ENCODE peak calls at places on chromosome 16, in six cellular contexts. One of them, this sample, is unnamed.

GRCh38 chr16:20971420-20971819 is 70.8 kb downstream of the LYRM1 start:
- DNase-seq in C1 segment of cervical spinal cord: no peak
- DNase-seq in lower leg skin: no peak
- DNase-seq in small intestine: no peak
- DNase-seq in CD8-positive, alpha-beta memory T cell: no peak
- DNase-seq in stomach: no peak
- DNase-seq in this sample: no peak

GRCh38 chr16:20846030-20846429 is 39.7 kb downstream of the REXO5 start:
- DNase-seq in small intestine: no peak
- DNase-seq in stomach: no peak
- DNase-seq in C1 segment of cervical spinal cord: no peak
- DNase-seq in lower leg skin: no peak
- DNase-seq in CD8-positive, alpha-beta memory T cell: no peak
- DNase-seq in this sample: no peak

GRCh38 chr16:57600048-57600835 is 28.2 kb upstream of the ADGRG1 start:
- DNase-seq in small intestine: peak
- DNase-seq in stomach: peak
- DNase-seq in lower leg skin: peak
- DNase-seq in CD8-positive, alpha-beta memory T cell: no peak
- DNase-seq in C1 segment of cervical spinal cord: peak
- DNase-seq in this sample: no peak

GRCh38 chr16:66248096-66248495 is 118.4 kb upstream of the CDH5 start:
- DNase-seq in small intestine: no peak
- DNase-seq in C1 segment of cervical spinal cord: no peak
- DNase-seq in CD8-positive, alpha-beta memory T cell: no peak
- DNase-seq in lower leg skin: peak
- DNase-seq in stomach: peak
- DNase-seq in this sample: no peak

GRCh38 chr16:19810817-19811731 is 73.6 kb downstream of the GPRC5B start:
- DNase-seq in C1 segment of cervical spinal cord: no peak
- DNase-seq in lower leg skin: no peak
- DNase-seq in CD8-positive, alpha-beta memory T cell: no peak
- DNase-seq in small intestine: no peak
- DNase-seq in stomach: no peak
- DNase-seq in this sample: no peak

GRCh38 chr16:86761117-86761971 is 183.0 kb downstream of the FOXL1 start:
- DNase-seq in C1 segment of cervical spinal cord: no peak
- DNase-seq in lower leg skin: no peak
- DNase-seq in small intestine: peak
- DNase-seq in stomach: peak
- DNase-seq in CD8-positive, alpha-beta memory T cell: no peak
- DNase-seq in this sample: no peak

GRCh38 chr16:57757883-57758282 is 22.3 kb downstream of the KATNB1 start:
- DNase-seq in C1 segment of cervical spinal cord: no peak
- DNase-seq in small intestine: no peak
- DNase-seq in lower leg skin: no peak
- DNase-seq in CD8-positive, alpha-beta memory T cell: no peak
- DNase-seq in stomach: no peak
- DNase-seq in this sample: no peak

GRCh38 chr16:77359065-77359502 is 75.8 kb downstream of the ADAMTS18 start:
- DNase-seq in CD8-positive, alpha-beta memory T cell: no peak
- DNase-seq in small intestine: no peak
- DNase-seq in stomach: no peak
- DNase-seq in lower leg skin: no peak
- DNase-seq in C1 segment of cervical spinal cord: no peak
- DNase-seq in this sample: no peak

GRCh38 chr16:81583893-81584705 is 139.5 kb downstream of the CMIP start:
- DNase-seq in C1 segment of cervical spinal cord: no peak
- DNase-seq in CD8-positive, alpha-beta memory T cell: no peak
- DNase-seq in stomach: peak
- DNase-seq in small intestine: peak
- DNase-seq in lower leg skin: peak
- DNase-seq in this sample: no peak

GRCh38 chr16:66007717-66008116 is 358.8 kb upstream of the CDH5 start:
- DNase-seq in lower leg skin: no peak
- DNase-seq in stomach: no peak
- DNase-seq in CD8-positive, alpha-beta memory T cell: no peak
- DNase-seq in C1 segment of cervical spinal cord: no peak
- DNase-seq in small intestine: no peak
- DNase-seq in this sample: no peak

GRCh38 chr16:31080756-31081419 is 6.7 kb downstream of the ZNF646 start:
- DNase-seq in lower leg skin: no peak
- DNase-seq in C1 segment of cervical spinal cord: no peak
- DNase-seq in stomach: no peak
- DNase-seq in CD8-positive, alpha-beta memory T cell: no peak
- DNase-seq in small intestine: no peak
- DNase-seq in this sample: no peak

GRCh38 chr16:47037396-47037745 is 63.9 kb upstream of the DNAJA2 start:
- DNase-seq in CD8-positive, alpha-beta memory T cell: no peak
- DNase-seq in C1 segment of cervical spinal cord: no peak
- DNase-seq in small intestine: no peak
- DNase-seq in stomach: peak
- DNase-seq in lower leg skin: peak
- DNase-seq in this sample: peak

GRCh38 chr16:87791295-87792204 is 25.8 kb upstream of the KLHDC4 start:
- DNase-seq in lower leg skin: no peak
- DNase-seq in small intestine: no peak
- DNase-seq in CD8-positive, alpha-beta memory T cell: no peak
- DNase-seq in stomach: no peak
- DNase-seq in C1 segment of cervical spinal cord: peak
- DNase-seq in this sample: no peak

GRCh38 chr16:66899945-66900688 is 18.6 kb downstream of the CDH16 start:
- DNase-seq in CD8-positive, alpha-beta memory T cell: no peak
- DNase-seq in small intestine: peak
- DNase-seq in stomach: peak
- DNase-seq in C1 segment of cervical spinal cord: no peak
- DNase-seq in lower leg skin: peak
- DNase-seq in this sample: no peak

GRCh38 chr16:60123387-60124023 is 1389.4 kb upstream of the GOT2 start:
- DNase-seq in C1 segment of cervical spinal cord: no peak
- DNase-seq in stomach: no peak
- DNase-seq in CD8-positive, alpha-beta memory T cell: no peak
- DNase-seq in small intestine: no peak
- DNase-seq in lower leg skin: no peak
- DNase-seq in this sample: no peak

GRCh38 chr16:2584742-2585650 is 47.2 kb downstream of the PDPK1 start:
- DNase-seq in C1 segment of cervical spinal cord: no peak
- DNase-seq in CD8-positive, alpha-beta memory T cell: no peak
- DNase-seq in small intestine: no peak
- DNase-seq in lower leg skin: no peak
- DNase-seq in stomach: no peak
- DNase-seq in this sample: no peak